ENCODE peak calls at places on chromosomes 16 and 17, in five cellular contexts. G is LoVo, D is posterior cingulate gyrus, Y is NCI-H1105 treated with DMSO at 0.1 percent for 48 hours, B is GF-D8. I is an unnamed sample.

GRCh38 chr16:83272201-83272600 is 535.6 kb upstream of the HSBP1 start:
- DNase-seq in G (no peak), D (no peak), Y (no peak), B (no peak), I (peak)

GRCh38 chr17:4949321-4950074 is 1.2 kb upstream of the PFN1 start:
- DNase-seq in G (peak), D (no peak), Y (peak), B (peak), I (peak)

GRCh38 chr17:80122026-80122575 is 20.7 kb downstream of the GAA start:
- DNase-seq in G (no peak), D (no peak), Y (no peak), B (no peak), I (no peak)

GRCh38 chr17:79050591-79050990 is 24.0 kb upstream of the ENGASE start:
- DNase-seq in G (no peak), D (no peak), Y (no peak), B (no peak), I (no peak)

GRCh38 chr17:80360396-80360795 is 54.6 kb upstream of the ENDOV start:
- DNase-seq in G (no peak), D (no peak), Y (no peak), B (no peak), I (no peak)

GRCh38 chr16:3645504-3646347 is 8.8 kb upstream of the DNASE1 start:
- DNase-seq in G (no peak), D (no peak), Y (no peak), B (no peak), I (peak)

GRCh38 chr17:75762513-75763268 is 2.3 kb downstream of the GALK1 start:
- DNase-seq in G (no peak), D (no peak), Y (no peak), B (no peak), I (no peak)

GRCh38 chr17:12546983-12547382 is 118.7 kb upstream of the MYOCD start:
- DNase-seq in G (no peak), D (no peak), Y (no peak), B (no peak), I (no peak)

GRCh38 chr16:28292731-28293588 is 635 bp downstream of the SBK1 start:
- DNase-seq in G (no peak), D (no peak), Y (peak), B (no peak), I (no peak)

GRCh38 chr16:65834680-65835079 is 531.8 kb upstream of the CDH5 start:
- DNase-seq in G (no peak), D (no peak), Y (no peak), B (no peak), I (no peak)

GRCh38 chr16:50234771-50235556 is 31.4 kb upstream of the ADCY7 start:
- DNase-seq in G (no peak), D (no peak), Y (no peak), B (no peak), I (peak)

GRCh38 chr16:69106491-69107291 is 1.2 kb downstream of the HAS3 start:
- DNase-seq in G (no peak), D (no peak), Y (no peak), B (no peak), I (no peak)

GRCh38 chr17:4600563-4600962 is 16.2 kb downstream of the SMTNL2 start:
- DNase-seq in G (no peak), D (no peak), Y (no peak), B (no peak), I (no peak)

GRCh38 chr17:59046192-59046591 is 60.5 kb downstream of the TRIM37 start:
- DNase-seq in G (no peak), D (no peak), Y (no peak), B (no peak), I (no peak)

GRCh38 chr16:27369806-27370205 is 32.2 kb upstream of the IL21R start:
- DNase-seq in G (no peak), D (no peak), Y (no peak), B (no peak), I (peak)

GRCh38 chr16:84557059-84557458 is 52.6 kb upstream of the MEAK7 start:
- DNase-seq in G (no peak), D (no peak), Y (no peak), B (no peak), I (no peak)

GRCh38 chr17:83150369-83151055 is 71.1 kb downstream of the METRNL start:
- DNase-seq in G (no peak), D (no peak), Y (no peak), B (no peak), I (no peak)

GRCh38 chr17:68441064-68441770 is 16.1 kb downstream of the WIPI1 start:
- DNase-seq in G (no peak), D (no peak), Y (no peak), B (peak), I (no peak)

GRCh38 chr17:33229499-33229898 is 63.6 kb downstream of the ASIC2 start:
- DNase-seq in G (no peak), D (no peak), Y (no peak), B (no peak), I (no peak)

GRCh38 chr17:40352044-40352778 is 12.3 kb downstream of the GJD3 start:
- DNase-seq in G (no peak), D (no peak), Y (no peak), B (no peak), I (no peak)

GRCh38 chr17:4720787-4721186 is 10.4 kb downstream of the ARRB2 start:
- DNase-seq in G (no peak), D (no peak), Y (no peak), B (no peak), I (no peak)

GRCh38 chr16:56789360-56789759 is 59.4 kb downstream of the NUP93 start:
- DNase-seq in G (peak), D (peak), Y (peak), B (peak), I (peak)

GRCh38 chr16:31078597-31079341 is 4.5 kb downstream of the ZNF646 start:
- DNase-seq in G (no peak), D (no peak), Y (no peak), B (no peak), I (no peak)

GRCh38 chr16:561957-562938 is 2.1 kb downstream of the PRR35 start:
- DNase-seq in G (no peak), D (no peak), Y (no peak), B (no peak), I (no peak)

GRCh38 chr17:67532326-67532871 is 155.3 kb downstream of the PITPNC1 start:
- DNase-seq in G (no peak), D (no peak), Y (peak), B (no peak), I (no peak)